ENCODE peak calls at places on chromosomes 7 and 10, in six cellular contexts. G is mammary epithelial cell, Z is fibroblast of pulmonary artery, F is nephron progenitor cell, D is RWPE1, P is heart left ventricle. Y is an unnamed sample.

GRCh38 chr7:30779574-30779973 is 8.4 kb downstream of the MINDY4 start:
- DNase-seq in G (no peak), Z (no peak), F (no peak), D (no peak), P (no peak), Y (no peak)

GRCh38 chr7:12757443-12757842 is 70.0 kb downstream of the ARL4A start:
- DNase-seq in G (peak), Z (peak), F (no peak), D (peak), P (no peak), Y (no peak)

GRCh38 chr10:80453392-80453714 is 757 bp upstream of the TSPAN14 start:
- DNase-seq in G (no peak), Z (no peak), F (no peak), D (no peak), P (no peak), Y (no peak)

GRCh38 chr7:77320161-77320560 is 96.0 kb downstream of the GSAP start:
- DNase-seq in G (no peak), Z (no peak), F (no peak), D (no peak), P (no peak), Y (no peak)

GRCh38 chr7:24902276-24902675 is 77.7 kb downstream of the OSBPL3 start:
- DNase-seq in G (no peak), Z (no peak), F (no peak), D (no peak), P (no peak), Y (no peak)

GRCh38 chr7:141295367-141295895 is 221.6 kb downstream of the TMEM178B start:
- DNase-seq in G (no peak), Z (no peak), F (no peak), D (no peak), P (no peak), Y (no peak)

GRCh38 chr7:29976265-29976664 is 13.3 kb downstream of the SCRN1 start:
- DNase-seq in G (no peak), Z (peak), F (no peak), D (no peak), P (no peak), Y (no peak)

GRCh38 chr10:122163182-122164027 is 107.7 kb upstream of the BTBD16 start:
- DNase-seq in G (no peak), Z (no peak), F (peak), D (no peak), P (no peak), Y (no peak)

GRCh38 chr7:152894295-152895170 is 135.0 kb downstream of the ACTR3B start:
- DNase-seq in G (no peak), Z (peak), F (peak), D (no peak), P (no peak), Y (no peak)

GRCh38 chr10:70053896-70054641 is 1.4 kb downstream of the MACROH2A2 start:
- DNase-seq in G (peak), Z (peak), F (peak), D (peak), P (peak), Y (no peak)

GRCh38 chr7:131893627-131894345 is 337.4 kb upstream of the PODXL start:
- DNase-seq in G (no peak), Z (no peak), F (no peak), D (no peak), P (no peak), Y (no peak)

GRCh38 chr7:151754142-151754590 is 122.7 kb downstream of the PRKAG2 start:
- DNase-seq in G (peak), Z (peak), F (peak), D (peak), P (peak), Y (peak)

GRCh38 chr10:29370612-29371092 is 81.8 kb downstream of the LYZL1 start:
- DNase-seq in G (peak), Z (no peak), F (no peak), D (no peak), P (no peak), Y (no peak)

GRCh38 chr10:100020161-100020882 is 10.6 kb upstream of the DNMBP start:
- DNase-seq in G (no peak), Z (no peak), F (no peak), D (no peak), P (no peak), Y (no peak)

GRCh38 chr7:138934861-138935260 is 46.3 kb downstream of the KIAA1549 start:
- DNase-seq in G (peak), Z (peak), F (no peak), D (peak), P (no peak), Y (no peak)

GRCh38 chr10:69250041-69250440 is 28.3 kb upstream of the HK1 start:
- DNase-seq in G (no peak), Z (no peak), F (no peak), D (no peak), P (no peak), Y (no peak)

GRCh38 chr10:61564444-61564843 is 98.3 kb upstream of the CABCOCO1 start:
- DNase-seq in G (no peak), Z (no peak), F (no peak), D (no peak), P (no peak), Y (no peak)

GRCh38 chr7:30469303-30469702 is 9.3 kb downstream of the NOD1 start:
- DNase-seq in G (peak), Z (peak), F (peak), D (peak), P (peak), Y (no peak)

GRCh38 chr10:4503076-4503475 is 322.9 kb upstream of the AKR1E2 start:
- DNase-seq in G (no peak), Z (no peak), F (no peak), D (no peak), P (no peak), Y (no peak)

GRCh38 chr7:4103352-4104091 is 578.6 kb upstream of the FOXK1 start:
- DNase-seq in G (peak), Z (peak), F (no peak), D (peak), P (no peak), Y (no peak)

GRCh38 chr10:118498623-118499022 is 96.8 kb downstream of the PRLHR start:
- DNase-seq in G (no peak), Z (no peak), F (no peak), D (no peak), P (no peak), Y (no peak)

GRCh38 chr10:89954787-89955566 is 253.6 kb downstream of the KIF20B start:
- DNase-seq in G (no peak), Z (peak), F (no peak), D (peak), P (no peak), Y (no peak)

GRCh38 chr10:48836605-48837004 is 103.0 kb downstream of the LRRC18 start:
- DNase-seq in G (no peak), Z (no peak), F (no peak), D (no peak), P (peak), Y (no peak)

GRCh38 chr7:69893915-69894314 is 295.6 kb downstream of the AUTS2 start:
- DNase-seq in G (no peak), Z (peak), F (no peak), D (no peak), P (no peak), Y (no peak)

GRCh38 chr10:3625959-3626751 is 158.9 kb downstream of the KLF6 start:
- DNase-seq in G (peak), Z (peak), F (no peak), D (no peak), P (no peak), Y (no peak)

GRCh38 chr7:116672596-116673503 is 854 bp downstream of the MET start:
- DNase-seq in G (peak), Z (peak), F (peak), D (no peak), P (no peak), Y (no peak)

GRCh38 chr7:12719141-12719919 is 31.9 kb downstream of the ARL4A start:
- DNase-seq in G (peak), Z (peak), F (no peak), D (peak), P (no peak), Y (no peak)

GRCh38 chr10:271201-271600 is 135.9 kb downstream of the ZMYND11 start:
- DNase-seq in G (no peak), Z (peak), F (no peak), D (no peak), P (no peak), Y (no peak)

GRCh38 chr7:87210506-87210905 is 9.0 kb downstream of the TMEM243 start:
- DNase-seq in G (no peak), Z (no peak), F (no peak), D (no peak), P (no peak), Y (no peak)

GRCh38 chr10:62690703-62691102 is 113.8 kb upstream of the ADO start:
- DNase-seq in G (no peak), Z (no peak), F (peak), D (no peak), P (no peak), Y (no peak)
- TF ChIP-seq CTCF in G (no peak), Z (no peak), F (no peak), D (no peak), P (no peak), Y (no peak)

GRCh38 chr10:46547331-46547880 is 9.1 kb downstream of the GPRIN2 start:
- DNase-seq in G (no peak), Z (no peak), F (peak), D (no peak), P (peak), Y (peak)

GRCh38 chr10:46545861-46546590 is 10.4 kb downstream of the GPRIN2 start:
- DNase-seq in G (no peak), Z (no peak), F (peak), D (no peak), P (no peak), Y (no peak)

GRCh38 chr10:46546591-46547330 is 9.7 kb downstream of the GPRIN2 start:
- DNase-seq in G (peak), Z (no peak), F (peak), D (peak), P (peak), Y (peak)

GRCh38 chr10:46543379-46544014 is 13.0 kb downstream of the GPRIN2 start:
- DNase-seq in G (no peak), Z (no peak), F (peak), D (no peak), P (no peak), Y (no peak)

DNA sequence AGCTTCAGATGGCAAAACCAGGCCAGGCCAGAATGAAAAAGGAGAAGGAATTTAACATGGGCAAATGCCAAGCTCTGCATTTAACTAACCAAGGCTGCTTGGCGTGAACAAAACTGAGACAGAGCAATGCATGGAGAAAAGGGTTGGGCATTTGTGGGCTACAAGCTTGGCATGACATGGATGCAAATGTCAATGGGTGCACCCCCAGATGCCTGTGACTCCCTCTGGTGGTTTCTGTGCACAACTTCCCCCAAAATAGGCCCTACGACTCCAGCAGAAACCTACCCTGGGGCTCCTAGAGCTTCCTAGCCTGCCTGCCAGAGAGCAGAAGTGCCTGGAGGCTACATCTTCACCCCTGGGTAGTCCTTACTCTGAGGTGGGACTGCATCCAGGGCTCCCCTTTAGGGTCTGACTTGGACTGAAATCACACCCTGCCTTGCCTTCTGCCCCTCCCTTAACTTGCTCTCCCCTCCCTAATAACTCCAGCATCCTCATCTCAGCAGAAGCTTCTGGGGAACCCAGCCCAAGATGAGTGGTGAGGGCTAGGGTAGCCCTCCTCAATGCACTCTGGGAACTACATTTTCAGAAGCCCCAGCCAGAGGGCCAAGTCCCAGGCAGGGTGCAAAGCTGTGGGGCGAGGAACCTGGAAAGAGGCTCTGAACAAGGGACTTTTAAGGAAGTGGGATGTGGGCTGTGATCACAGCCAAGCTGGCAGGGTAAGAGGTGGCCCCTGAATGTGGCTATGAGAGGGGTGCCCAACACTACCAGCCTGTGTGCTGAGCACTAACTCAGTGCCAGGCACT is 11.3 kb downstream of the GPRIN2 start:
- DNase-seq in G (peak), Z (peak), F (peak), D (peak), P (no peak), Y (peak)
- TF ChIP-seq CTCF in G (peak), Z (peak), F (peak), D (no peak), P (no peak), Y (no peak)

GRCh38 chr7:1240296-1240820 is 7.7 kb downstream of the UNCX start:
- DNase-seq in G (no peak), Z (no peak), F (peak), D (no peak), P (no peak), Y (no peak)
- TF ChIP-seq CTCF in G (no peak), Z (no peak), F (no peak), D (no peak), P (no peak), Y (no peak)

GRCh38 chr7:128697301-128697905 is 25.3 kb downstream of the GARIN1A start:
- DNase-seq in G (peak), Z (peak), F (peak), D (peak), P (peak), Y (peak)
- TF ChIP-seq CTCF in G (peak), Z (peak), F (no peak), D (no peak), P (no peak), Y (no peak)

GRCh38 chr7:26060713-26061339 is 91.2 kb upstream of the NFE2L3 start:
- DNase-seq in G (no peak), Z (peak), F (no peak), D (no peak), P (no peak), Y (no peak)
- TF ChIP-seq CTCF in G (no peak), Z (no peak), F (no peak), D (no peak), P (no peak), Y (no peak)

GRCh38 chr7:102300643-102301211 is 14.1 kb downstream of the SH2B2 start:
- DNase-seq in G (no peak), Z (no peak), F (peak), D (no peak), P (no peak), Y (no peak)
- TF ChIP-seq CTCF in G (no peak), Z (no peak), F (peak), D (no peak), P (no peak), Y (no peak)

GRCh38 chr10:132465193-132465888 is 68.3 kb downstream of the PWWP2B start:
- DNase-seq in G (no peak), Z (no peak), F (peak), D (no peak), P (no peak), Y (no peak)
- TF ChIP-seq CTCF in G (no peak), Z (no peak), F (no peak), D (no peak), P (no peak), Y (no peak)